ENCODE peak calls at places on chromosomes 7 and 10, in four cellular contexts. One of them, this sample, is unnamed.

GRCh38 chr10:1356349-1356748 is 300.2 kb downstream of the WDR37 start:
- DNase-seq in neural crest cell: no peak
- DNase-seq in endothelial cell: no peak
- DNase-seq in progenitor cell of endocrine pancreas: no peak
- DNase-seq in this sample: no peak

GRCh38 chr10:28891058-28891713 is 213.9 kb downstream of the BAMBI start:
- DNase-seq in neural crest cell: no peak
- DNase-seq in progenitor cell of endocrine pancreas: no peak
- DNase-seq in endothelial cell: no peak
- DNase-seq in this sample: no peak

GRCh38 chr10:43137701-43137970 is 609 bp upstream of the CSGALNACT2 start:
- DNase-seq in endothelial cell: no peak
- DNase-seq in progenitor cell of endocrine pancreas: no peak
- DNase-seq in neural crest cell: peak; percentile 39
- DNase-seq in this sample: peak; percentile 48

GRCh38 chr10:16652154-16652553 is 130.5 kb upstream of the C1QL3 start:
- DNase-seq in progenitor cell of endocrine pancreas: no peak
- DNase-seq in neural crest cell: no peak
- DNase-seq in endothelial cell: no peak
- DNase-seq in this sample: no peak

GRCh38 chr10:1431229-1431628 is 306.1 kb downstream of the ADARB2 start:
- DNase-seq in neural crest cell: no peak
- DNase-seq in endothelial cell: no peak
- DNase-seq in progenitor cell of endocrine pancreas: no peak
- DNase-seq in this sample: no peak

GRCh38 chr10:47440207-47440606 is 43.7 kb downstream of the ANXA8 start:
- DNase-seq in neural crest cell: no peak
- DNase-seq in progenitor cell of endocrine pancreas: no peak
- DNase-seq in endothelial cell: no peak
- DNase-seq in this sample: no peak

GRCh38 chr7:98902523-98902922 is 24.2 kb downstream of the TRRAP start:
- DNase-seq in endothelial cell: no peak
- DNase-seq in progenitor cell of endocrine pancreas: no peak
- DNase-seq in neural crest cell: no peak
- DNase-seq in this sample: no peak

GRCh38 chr7:101140339-101140699 is 13.4 kb downstream of the SERPINE1 start:
- DNase-seq in neural crest cell: no peak
- DNase-seq in progenitor cell of endocrine pancreas: no peak
- DNase-seq in endothelial cell: no peak
- DNase-seq in this sample: no peak

GRCh38 chr7:137296551-137296950 is 47.0 kb downstream of the PTN start:
- DNase-seq in neural crest cell: no peak
- DNase-seq in progenitor cell of endocrine pancreas: no peak
- DNase-seq in endothelial cell: no peak
- DNase-seq in this sample: no peak

GRCh38 chr7:43577485-43577951 is 5.4 kb upstream of the STK17A start:
- DNase-seq in endothelial cell: no peak
- DNase-seq in progenitor cell of endocrine pancreas: no peak
- DNase-seq in neural crest cell: no peak
- DNase-seq in this sample: no peak

GRCh38 chr7:14687777-14688176 is 214.8 kb downstream of the DGKB start:
- DNase-seq in progenitor cell of endocrine pancreas: no peak
- DNase-seq in neural crest cell: no peak
- DNase-seq in endothelial cell: no peak
- DNase-seq in this sample: no peak

GRCh38 chr7:91249506-91250233 is 14.6 kb upstream of the FZD1 start:
- DNase-seq in endothelial cell: no peak
- DNase-seq in neural crest cell: no peak
- DNase-seq in progenitor cell of endocrine pancreas: no peak
- DNase-seq in this sample: no peak

GRCh38 chr10:35872666-35873065 is 230.6 kb upstream of the FZD8 start:
- DNase-seq in progenitor cell of endocrine pancreas: no peak
- DNase-seq in endothelial cell: no peak
- DNase-seq in neural crest cell: no peak
- DNase-seq in this sample: no peak

GRCh38 chr10:29746080-29746797 is 111.5 kb upstream of the SVIL start:
- DNase-seq in progenitor cell of endocrine pancreas: no peak
- DNase-seq in neural crest cell: no peak
- DNase-seq in endothelial cell: no peak
- DNase-seq in this sample: no peak

GRCh38 chr10:74049995-74050394 is 52.1 kb downstream of the VCL start:
- DNase-seq in neural crest cell: no peak
- DNase-seq in progenitor cell of endocrine pancreas: no peak
- DNase-seq in endothelial cell: no peak
- DNase-seq in this sample: no peak

GRCh38 chr10:12333382-12334185 is 15.8 kb upstream of the CAMK1D start:
- DNase-seq in progenitor cell of endocrine pancreas: no peak
- DNase-seq in neural crest cell: no peak
- DNase-seq in endothelial cell: no peak
- DNase-seq in this sample: no peak

GRCh38 chr7:102244601-102245000 is 42.1 kb upstream of the SH2B2 start:
- DNase-seq in neural crest cell: no peak
- DNase-seq in endothelial cell: no peak
- DNase-seq in progenitor cell of endocrine pancreas: no peak
- DNase-seq in this sample: no peak

GRCh38 chr7:778271-778967 is 51.3 kb upstream of the PRKAR1B start:
- DNase-seq in progenitor cell of endocrine pancreas: no peak
- DNase-seq in endothelial cell: no peak
- DNase-seq in neural crest cell: no peak
- DNase-seq in this sample: no peak

GRCh38 chr7:142357953-142358520 is 100.2 kb upstream of the PRSS58 start:
- DNase-seq in endothelial cell: peak; percentile 46
- DNase-seq in neural crest cell: no peak
- DNase-seq in progenitor cell of endocrine pancreas: no peak
- DNase-seq in this sample: no peak

GRCh38 chr7:99791021-99791420 is 7.0 kb upstream of the CYP3A4 start:
- DNase-seq in progenitor cell of endocrine pancreas: no peak
- DNase-seq in endothelial cell: no peak
- DNase-seq in neural crest cell: no peak
- DNase-seq in this sample: no peak

GRCh38 chr7:103031781-103032180 is 42.8 kb downstream of the FBXL13 start:
- DNase-seq in endothelial cell: no peak
- DNase-seq in progenitor cell of endocrine pancreas: no peak
- DNase-seq in neural crest cell: no peak
- DNase-seq in this sample: no peak

GRCh38 chr10:86195521-86195920 is 171.1 kb downstream of the GRID1 start:
- DNase-seq in neural crest cell: no peak
- DNase-seq in progenitor cell of endocrine pancreas: no peak
- DNase-seq in endothelial cell: no peak
- DNase-seq in this sample: no peak

GRCh38 chr10:91756286-91756685 is 41.9 kb upstream of the TNKS2 start:
- DNase-seq in progenitor cell of endocrine pancreas: no peak
- DNase-seq in neural crest cell: no peak
- DNase-seq in endothelial cell: no peak
- DNase-seq in this sample: no peak

GRCh38 chr7:45697576-45698136 is 123.5 kb downstream of the ADCY1 start:
- DNase-seq in neural crest cell: no peak
- DNase-seq in endothelial cell: peak; percentile 1
- DNase-seq in progenitor cell of endocrine pancreas: no peak
- DNase-seq in this sample: no peak

GRCh38 chr10:13842119-13842518 is 255.4 kb downstream of the PRPF18 start:
- DNase-seq in progenitor cell of endocrine pancreas: no peak
- DNase-seq in endothelial cell: no peak
- DNase-seq in neural crest cell: no peak
- DNase-seq in this sample: no peak

GRCh38 chr10:62083868-62084267 is 182.4 kb downstream of the ARID5B start:
- DNase-seq in neural crest cell: no peak
- DNase-seq in progenitor cell of endocrine pancreas: no peak
- DNase-seq in endothelial cell: no peak
- DNase-seq in this sample: no peak

GRCh38 chr7:46024263-46024916 is 103.3 kb upstream of the IGFBP3 start:
- DNase-seq in endothelial cell: no peak
- DNase-seq in neural crest cell: no peak
- DNase-seq in progenitor cell of endocrine pancreas: no peak
- DNase-seq in this sample: no peak

GRCh38 chr10:90650858-90651257 is 207.0 kb downstream of the HTR7 start:
- DNase-seq in neural crest cell: no peak
- DNase-seq in endothelial cell: no peak
- DNase-seq in progenitor cell of endocrine pancreas: no peak
- DNase-seq in this sample: no peak

DNA sequence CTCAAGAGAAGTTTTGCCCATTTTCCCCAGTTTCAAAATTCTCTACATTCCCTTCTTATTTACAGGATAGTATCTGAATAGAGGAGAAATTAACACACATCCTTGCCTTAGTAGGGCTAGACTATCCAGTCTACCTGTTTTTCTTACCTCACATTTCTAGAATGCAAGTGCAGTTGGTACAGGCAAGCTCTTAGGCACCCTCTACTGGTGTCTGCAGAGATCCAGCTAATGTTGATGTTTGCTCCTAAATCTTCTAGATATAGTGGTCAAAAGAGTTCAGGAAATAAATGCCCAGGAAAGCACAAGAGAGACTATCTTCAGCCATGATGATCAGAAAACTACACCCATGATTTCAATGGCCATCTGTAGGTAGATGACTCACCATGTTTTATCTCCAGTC is 205.3 kb downstream of the HTR7 start:
- DNase-seq in neural crest cell: no peak
- DNase-seq in endothelial cell: no peak
- DNase-seq in progenitor cell of endocrine pancreas: no peak
- DNase-seq in this sample: no peak
- TF ChIP-seq CTCF in neural crest cell: no peak
- TF ChIP-seq CTCF in endothelial cell: no peak
- TF ChIP-seq CTCF in progenitor cell of endocrine pancreas: peak; percentile 46
- TF ChIP-seq CTCF in this sample: no peak

DNA sequence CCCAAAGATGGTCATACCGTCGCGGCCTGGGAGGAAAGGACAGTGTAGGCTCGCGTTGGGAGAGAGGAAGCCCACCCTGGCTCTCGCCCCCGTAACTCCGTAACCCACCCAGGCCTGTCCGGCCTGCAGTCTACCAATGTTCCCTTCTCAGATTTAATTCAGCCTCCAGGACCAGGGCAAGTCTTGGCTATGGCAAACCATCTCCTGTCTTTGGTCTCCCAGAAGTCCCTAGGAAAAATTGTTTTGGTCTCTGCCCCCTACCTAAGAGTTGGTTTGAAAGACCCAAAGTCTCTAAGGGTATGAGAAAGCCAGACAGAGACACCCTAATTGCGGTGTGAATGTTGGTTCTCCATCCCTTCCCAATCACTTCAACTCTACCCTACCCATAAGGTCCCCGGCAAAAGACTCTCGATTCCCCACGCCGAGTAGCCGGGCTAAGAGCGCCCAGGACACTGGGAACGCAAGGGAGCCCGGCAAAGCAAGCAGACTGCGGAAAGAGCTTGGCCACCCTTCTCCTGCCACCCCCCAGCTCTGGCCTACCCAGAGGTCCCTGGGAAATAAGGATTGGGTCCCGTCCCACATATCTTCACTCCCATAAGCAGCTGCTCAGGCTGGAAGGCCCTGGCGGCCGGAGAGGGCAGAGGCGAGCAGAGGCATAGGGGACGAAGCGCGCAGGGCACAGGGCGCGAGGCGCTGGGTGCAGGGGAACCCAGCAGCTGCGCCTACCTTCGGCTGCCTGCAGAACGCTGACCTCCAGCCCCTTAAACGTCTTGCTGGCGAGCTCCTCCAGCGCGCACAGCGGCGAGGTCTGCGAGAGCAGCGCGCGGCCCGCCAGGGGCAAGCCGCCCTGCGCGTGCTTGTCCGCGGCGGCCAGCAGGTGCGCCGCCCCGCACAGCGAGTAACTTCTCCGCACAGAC is 1.2 kb downstream of the LBX1 start:
- DNase-seq in neural crest cell: no peak
- DNase-seq in endothelial cell: no peak
- DNase-seq in progenitor cell of endocrine pancreas: no peak
- DNase-seq in this sample: no peak
- TF ChIP-seq CTCF in neural crest cell: peak; percentile 22
- TF ChIP-seq CTCF in endothelial cell: no peak
- TF ChIP-seq CTCF in progenitor cell of endocrine pancreas: peak; percentile 31
- TF ChIP-seq CTCF in this sample: no peak

DNA sequence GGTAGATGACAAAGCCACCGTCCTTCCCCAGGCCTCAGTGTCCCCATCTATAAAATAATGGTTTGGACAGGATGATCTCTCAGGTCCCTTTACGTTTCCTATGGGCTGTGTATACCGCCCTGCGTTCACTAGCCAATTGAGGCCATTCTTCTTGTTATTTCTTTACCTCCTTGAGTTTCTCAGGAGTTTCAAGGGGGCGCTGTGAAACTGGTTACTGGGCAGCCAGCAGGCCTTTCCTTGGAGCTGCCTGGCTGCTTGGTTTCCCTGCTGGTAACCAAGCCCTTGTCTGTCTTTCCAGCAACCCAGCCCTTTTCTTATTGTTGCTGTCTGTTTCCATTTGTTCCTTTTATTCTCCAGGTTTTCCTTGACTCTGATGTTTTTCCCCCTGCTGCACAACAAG is 26.9 kb downstream of the FGF8 start:
- DNase-seq in progenitor cell of endocrine pancreas: no peak
- DNase-seq in neural crest cell: peak; percentile 49
- DNase-seq in endothelial cell: peak; percentile 43
- DNase-seq in this sample: no peak
- TF ChIP-seq CTCF in progenitor cell of endocrine pancreas: peak; percentile 43
- TF ChIP-seq CTCF in neural crest cell: no peak
- TF ChIP-seq CTCF in endothelial cell: no peak
- TF ChIP-seq CTCF in this sample: no peak

GRCh38 chr10:118564652-118565051 is 30.8 kb downstream of the PRLHR start:
- DNase-seq in endothelial cell: peak; percentile 43
- DNase-seq in neural crest cell: no peak
- DNase-seq in progenitor cell of endocrine pancreas: no peak
- DNase-seq in this sample: no peak
- TF ChIP-seq CTCF in endothelial cell: no peak
- TF ChIP-seq CTCF in neural crest cell: peak; percentile 36
- TF ChIP-seq CTCF in progenitor cell of endocrine pancreas: peak; percentile 19
- TF ChIP-seq CTCF in this sample: no peak

GRCh38 chr10:93074137-93074596 is 474 bp downstream of the CYP26A1 start:
- DNase-seq in progenitor cell of endocrine pancreas: no peak
- DNase-seq in endothelial cell: peak; percentile 40
- DNase-seq in neural crest cell: no peak
- DNase-seq in this sample: no peak
- TF ChIP-seq CTCF in progenitor cell of endocrine pancreas: peak; percentile 32
- TF ChIP-seq CTCF in endothelial cell: no peak
- TF ChIP-seq CTCF in neural crest cell: no peak
- TF ChIP-seq CTCF in this sample: no peak

GRCh38 chr7:75657866-75658265 is 80.9 kb downstream of the HIP1 start:
- DNase-seq in neural crest cell: no peak
- DNase-seq in progenitor cell of endocrine pancreas: no peak
- DNase-seq in endothelial cell: no peak
- DNase-seq in this sample: no peak

GRCh38 chr7:75660566-75661215 is 78.0 kb downstream of the HIP1 start:
- DNase-seq in endothelial cell: no peak
- DNase-seq in neural crest cell: no peak
- DNase-seq in progenitor cell of endocrine pancreas: no peak
- DNase-seq in this sample: no peak

GRCh38 chr7:75656740-75657139 is 82.0 kb downstream of the HIP1 start:
- DNase-seq in endothelial cell: no peak
- DNase-seq in progenitor cell of endocrine pancreas: no peak
- DNase-seq in neural crest cell: no peak
- DNase-seq in this sample: no peak

GRCh38 chr7:75658369-75658768 is 80.4 kb downstream of the HIP1 start:
- DNase-seq in progenitor cell of endocrine pancreas: no peak
- DNase-seq in neural crest cell: no peak
- DNase-seq in endothelial cell: no peak
- DNase-seq in this sample: no peak

GRCh38 chr7:75658802-75659201 is 79.9 kb downstream of the HIP1 start:
- DNase-seq in neural crest cell: no peak
- DNase-seq in endothelial cell: no peak
- DNase-seq in progenitor cell of endocrine pancreas: no peak
- DNase-seq in this sample: no peak
- TF ChIP-seq CTCF in neural crest cell: no peak
- TF ChIP-seq CTCF in endothelial cell: no peak
- TF ChIP-seq CTCF in progenitor cell of endocrine pancreas: no peak
- TF ChIP-seq CTCF in this sample: no peak